ENCODE peak calls at places on chromosomes 3 and 15, in four cellular contexts. T is IMR-90, W is AG09319, M is dorsolateral prefrontal cortex. H is an unnamed sample.

GRCh38 chr15:79970921-79971434 is at the start of gene BCL2A1:
- DNase-seq in T (peak), W (peak), M (no peak), H (peak)

GRCh38 chr3:48243886-48244285 is 3.0 kb downstream of the ZNF589 start:
- DNase-seq in T (no peak), W (no peak), M (no peak), H (no peak)

GRCh38 chr3:167940241-167940640 is 155.5 kb downstream of the GOLIM4 start:
- DNase-seq in T (no peak), W (no peak), M (no peak), H (no peak)

GRCh38 chr3:138373695-138374094 is 25.3 kb downstream of the MRAS start:
- DNase-seq in T (no peak), W (no peak), M (no peak), H (no peak)

GRCh38 chr3:71187715-71188114 is 395.8 kb downstream of the FOXP1 start:
- DNase-seq in T (no peak), W (no peak), M (no peak), H (no peak)

GRCh38 chr15:41872166-41872747 is 21.6 kb downstream of the SPTBN5 start:
- DNase-seq in T (no peak), W (no peak), M (no peak), H (no peak)

GRCh38 chr3:48125026-48125704 is 63.1 kb downstream of the CDC25A start:
- DNase-seq in T (peak), W (peak), M (no peak), H (no peak)

GRCh38 chr3:16347548-16347947 is 82.5 kb downstream of the OXNAD1 start:
- DNase-seq in T (no peak), W (no peak), M (no peak), H (no peak)

GRCh38 chr3:197286678-197287077 is 11.7 kb downstream of the DLG1 start:
- DNase-seq in T (no peak), W (no peak), M (no peak), H (no peak)

GRCh38 chr3:126053513-126053912 is 30.4 kb downstream of the SLC41A3 start:
- DNase-seq in T (peak), W (no peak), M (no peak), H (no peak)

GRCh38 chr3:137766069-137766960 is 2.2 kb downstream of the SOX14 start:
- DNase-seq in T (no peak), W (no peak), M (no peak), H (no peak)

GRCh38 chr3:178777718-178778411 is 241.6 kb downstream of the KCNMB2 start:
- DNase-seq in T (peak), W (no peak), M (no peak), H (no peak)

GRCh38 chr3:178028933-178029332 is 507.3 kb upstream of the KCNMB2 start:
- DNase-seq in T (no peak), W (no peak), M (no peak), H (no peak)

GRCh38 chr3:35659808-35660207 is 20.5 kb downstream of the ARPP21 start:
- DNase-seq in T (no peak), W (no peak), M (no peak), H (no peak)

GRCh38 chr15:25860885-25861866 is 2.0 kb downstream of the ATP10A start:
- DNase-seq in T (no peak), W (no peak), M (no peak), H (no peak)

GRCh38 chr3:130515755-130516154 is 1.2 kb upstream of the COL6A6 start:
- DNase-seq in T (no peak), W (no peak), M (no peak), H (no peak)

GRCh38 chr3:140601881-140602280 is 76.0 kb upstream of the TRIM42 start:
- DNase-seq in T (no peak), W (no peak), M (no peak), H (no peak)

GRCh38 chr3:149258298-149258697 is 36.7 kb upstream of the CP start:
- DNase-seq in T (peak), W (no peak), M (no peak), H (no peak)

GRCh38 chr15:63344737-63345390 is 36.8 kb downstream of the CA12 start:
- DNase-seq in T (peak), W (no peak), M (no peak), H (no peak)

GRCh38 chr3:146277953-146278631 is 27.2 kb upstream of the PLSCR4 start:
- DNase-seq in T (peak), W (peak), M (no peak), H (no peak)

GRCh38 chr15:77173487-77173886 is 102.6 kb upstream of the TSPAN3 start:
- DNase-seq in T (no peak), W (no peak), M (no peak), H (no peak)

GRCh38 chr3:183114374-183114773 is 15.1 kb upstream of the MCCC1 start:
- DNase-seq in T (no peak), W (no peak), M (no peak), H (no peak)

GRCh38 chr3:41148446-41148845 is 50.9 kb upstream of the CTNNB1 start:
- DNase-seq in T (no peak), W (no peak), M (no peak), H (no peak)

DNA sequence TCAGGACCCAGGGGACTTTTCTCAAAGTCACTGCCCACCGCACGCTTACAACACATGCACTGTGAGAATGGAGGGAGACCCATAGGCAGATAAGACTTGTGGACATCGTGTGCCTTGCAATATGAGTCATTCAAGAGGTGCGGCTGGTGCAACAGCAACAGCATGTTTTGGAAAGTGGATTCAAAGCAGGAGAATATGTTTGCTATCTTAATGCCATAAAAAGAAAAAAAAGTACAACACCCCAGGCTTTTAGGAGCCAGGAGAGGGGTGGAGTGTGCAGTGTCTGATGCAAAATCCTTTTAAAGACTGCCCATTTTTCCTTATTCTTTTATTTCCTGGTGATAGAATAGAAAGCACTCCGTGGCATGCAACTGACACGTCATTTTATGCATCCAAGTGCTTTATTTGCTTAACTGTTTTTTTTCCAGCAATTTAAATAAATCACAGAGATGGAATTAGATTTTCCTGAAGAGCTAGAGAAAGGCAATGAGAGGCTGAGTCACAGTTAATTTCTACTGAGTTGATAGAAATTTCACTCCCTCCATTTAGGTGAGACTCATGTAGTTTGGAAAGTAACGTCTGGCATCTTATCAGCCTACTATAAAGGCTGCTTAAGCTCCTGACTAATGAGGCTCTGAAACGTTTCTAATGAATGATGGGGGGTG is 96.3 kb downstream of the NSUN3 start:
- DNase-seq in T (peak), W (no peak), M (no peak), H (no peak)
- TF ChIP-seq CTCF in T (no peak), W (no peak), M (no peak), H (no peak)

GRCh38 chr3:63230146-63230545 is 48.0 kb upstream of the SYNPR start:
- DNase-seq in T (no peak), W (no peak), M (no peak), H (no peak)

GRCh38 chr3:63228087-63228486 is 50.0 kb upstream of the SYNPR start:
- DNase-seq in T (no peak), W (no peak), M (no peak), H (no peak)

GRCh38 chr3:63231556-63231955 is 46.6 kb upstream of the SYNPR start:
- DNase-seq in T (no peak), W (no peak), M (no peak), H (no peak)

GRCh38 chr3:63228677-63229076 is 49.4 kb upstream of the SYNPR start:
- DNase-seq in T (peak), W (peak), M (peak), H (no peak)

GRCh38 chr3:63232764-63233396 is 45.2 kb upstream of the SYNPR start:
- DNase-seq in T (peak), W (no peak), M (no peak), H (no peak)
- TF ChIP-seq CTCF in T (peak), W (peak), M (peak), H (no peak)

DNA sequence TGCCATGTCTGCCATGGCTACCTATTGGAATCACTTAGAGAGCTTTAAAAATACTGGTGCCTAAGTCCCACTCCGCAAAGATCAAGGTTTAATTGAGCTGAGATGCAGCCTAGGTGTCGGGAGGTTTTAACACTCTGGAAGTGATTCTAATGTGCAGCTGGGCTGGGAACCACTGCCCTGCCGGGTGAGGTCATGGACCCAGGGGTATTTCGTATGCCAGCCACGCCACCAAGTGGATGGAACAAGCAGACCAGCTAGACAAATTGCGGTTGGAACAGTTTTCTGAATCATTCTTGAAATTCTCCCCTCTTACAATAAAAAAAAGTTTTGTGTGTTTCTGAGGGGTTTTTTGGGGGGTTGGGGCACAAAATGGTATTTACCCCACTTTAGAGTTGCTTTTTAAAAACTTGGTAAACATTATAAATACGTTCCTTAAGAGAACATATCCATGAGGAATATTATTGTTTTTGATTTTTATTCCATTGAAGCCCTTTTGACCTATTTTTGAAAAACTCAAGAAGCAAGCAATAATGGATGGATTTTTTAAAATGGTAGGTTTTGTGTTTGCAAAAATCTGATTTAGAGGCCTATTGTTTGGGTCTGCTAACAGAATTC is 66.2 kb upstream of the CSTA start:
- DNase-seq in T (peak), W (peak), M (peak), H (peak)
- TF ChIP-seq CTCF in T (peak), W (peak), M (peak), H (no peak)

DNA sequence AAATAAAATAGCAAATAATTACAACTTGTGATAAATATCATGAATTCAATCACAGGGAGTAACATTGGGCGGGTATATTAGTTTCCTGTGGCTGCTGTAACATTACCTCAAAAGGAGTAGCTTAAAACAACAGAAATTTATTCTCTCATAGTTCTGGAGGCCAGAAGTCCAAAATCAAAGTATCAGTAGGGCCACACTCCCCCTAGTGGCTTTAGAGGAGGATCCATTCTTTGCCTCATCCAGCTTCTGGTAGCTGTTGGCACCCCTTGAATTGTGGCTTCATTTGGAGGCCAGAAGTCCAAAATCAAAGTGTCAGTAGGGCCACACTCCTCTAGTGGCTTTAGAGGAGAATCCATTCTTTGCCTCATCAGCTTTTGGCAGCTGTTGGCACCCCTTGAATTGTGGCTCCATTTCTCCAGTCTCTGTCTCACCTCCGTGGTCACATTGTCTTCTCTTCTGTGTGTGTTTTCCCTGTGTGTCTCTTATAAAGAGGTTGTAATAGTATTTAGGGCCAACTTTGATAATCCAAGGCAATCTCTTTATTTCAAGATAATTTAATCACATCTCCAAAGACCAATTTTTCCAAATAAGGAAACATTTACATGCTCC is 3.1 kb upstream of the CFAP20DC start:
- DNase-seq in T (peak), W (peak), M (no peak), H (no peak)
- TF ChIP-seq CTCF in T (peak), W (peak), M (peak), H (no peak)

GRCh38 chr15:47741082-47741481 is 23.8 kb downstream of the SEMA6D start:
- DNase-seq in T (no peak), W (no peak), M (no peak), H (no peak)
- TF ChIP-seq CTCF in T (no peak), W (no peak), M (no peak), H (no peak)

DNA sequence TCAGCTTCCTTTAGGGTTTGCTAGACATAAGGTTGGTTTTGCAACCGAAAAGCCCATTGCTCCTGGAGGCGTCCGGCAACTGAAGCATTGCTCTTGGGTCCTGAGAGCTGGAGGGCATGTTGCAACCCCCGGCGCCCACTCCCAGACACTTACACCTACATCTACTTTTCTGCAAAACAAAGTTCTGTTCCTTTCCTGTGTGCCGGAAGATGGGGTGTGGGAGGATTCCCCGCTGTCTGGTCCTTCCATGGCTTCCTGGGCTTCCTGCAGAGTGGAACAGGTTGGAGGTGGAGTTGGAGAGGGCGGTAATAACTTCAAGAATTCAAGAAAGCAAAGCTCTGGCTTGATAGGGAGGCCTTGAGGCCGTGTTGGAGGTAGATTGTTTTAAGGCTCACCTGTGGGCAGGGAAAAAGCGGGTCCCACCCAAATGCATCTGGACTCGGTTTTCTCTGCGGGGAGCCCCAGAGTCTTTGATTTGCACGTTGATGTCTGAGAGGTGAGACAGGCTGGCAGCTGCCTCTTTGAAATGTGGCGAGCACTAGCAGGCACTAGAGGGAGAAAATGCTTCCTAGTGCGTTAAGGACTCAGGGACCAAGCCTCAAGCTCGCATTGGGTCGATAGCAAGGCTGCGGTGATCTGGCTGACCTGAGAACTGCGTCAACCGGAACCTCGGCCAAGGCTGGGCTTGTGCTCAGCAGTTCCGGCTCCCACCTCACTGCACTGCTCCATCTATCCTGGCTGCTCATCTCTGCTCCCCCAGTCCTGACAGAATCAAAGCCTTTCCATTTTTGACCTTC is 39.5 kb downstream of the NR2F2 start:
- DNase-seq in T (no peak), W (no peak), M (no peak), H (no peak)
- TF ChIP-seq CTCF in T (no peak), W (no peak), M (no peak), H (no peak)

GRCh38 chr15:48914717-48915116 is 36.8 kb downstream of the EID1 start:
- DNase-seq in T (no peak), W (no peak), M (no peak), H (no peak)
- TF ChIP-seq CTCF in T (no peak), W (no peak), M (peak), H (no peak)

GRCh38 chr15:23646165-23647000 is 1.3 kb downstream of the MAGEL2 start:
- DNase-seq in T (no peak), W (no peak), M (no peak), H (no peak)

GRCh38 chr15:23647421-23648375 is at the start of gene MAGEL2:
- DNase-seq in T (no peak), W (no peak), M (no peak), H (no peak)

GRCh38 chr15:23645379-23646164 is 2.1 kb downstream of the MAGEL2 start:
- DNase-seq in T (no peak), W (no peak), M (no peak), H (no peak)

GRCh38 chr15:23647001-23647295 is 719 bp downstream of the MAGEL2 start:
- DNase-seq in T (no peak), W (no peak), M (no peak), H (no peak)

GRCh38 chr15:23648920-23649515 is 1.4 kb upstream of the MAGEL2 start:
- DNase-seq in T (no peak), W (no peak), M (no peak), H (peak)
- TF ChIP-seq CTCF in T (peak), W (peak), M (peak), H (no peak)

H was measured in stomach.